ENCODE peak calls at places on chromosomes 6 and 20, in six cellular contexts. B is M059J; D is GM04503; P is stimulated activated CD8-positive, alpha-beta memory T cell treated with anti-CD3 and anti-CD28 coated beads, Interleukin-12 subunit alpha, Interleukin-12 subunit beta, amount 100 ng/mL, for 4 hours; Y is AG20443; F is germinal center. T is an unnamed sample.
A peak's percentile ranks its signal among the peaks of the same experiment; 100 is the strongest.

GRCh38 chr6:53922571-53922981 is 127.8 kb downstream of the LRRC1 start:
- DNase-seq in B (no peak), D (no peak), P (no peak), Y (no peak), F (no peak), T (no peak)

GRCh38 chr6:108570518-108570917 is 9.8 kb downstream of the FOXO3 start:
- DNase-seq in B (no peak), D (no peak), P (no peak), Y (no peak), F (no peak), T (no peak)

GRCh38 chr20:55094353-55094861 is 619.0 kb downstream of the DOK5 start:
- DNase-seq in B (no peak), D (no peak), P (no peak), Y (no peak), F (no peak), T (no peak)

GRCh38 chr6:130365166-130366010 is 429 bp upstream of the TMEM200A start:
- DNase-seq in B (peak; percentile 63), D (no peak), P (no peak), Y (peak; percentile 92), F (peak; percentile 59), T (peak; percentile 29)

GRCh38 chr20:15867899-15868298 is 705.3 kb downstream of the KIF16B start:
- DNase-seq in B (peak; percentile 17), D (no peak), P (no peak), Y (no peak), F (no peak), T (no peak)

GRCh38 chr6:169291639-169292339 is 38.1 kb upstream of the THBS2 start:
- DNase-seq in B (peak; percentile 62), D (no peak), P (no peak), Y (no peak), F (no peak), T (no peak)

GRCh38 chr6:45625191-45625664 is 247.5 kb upstream of the SUPT3H start:
- DNase-seq in B (peak; percentile 90), D (no peak), P (no peak), Y (peak; percentile 32), F (no peak), T (no peak)

GRCh38 chr6:17091122-17091521 is 10.7 kb upstream of the STMND1 start:
- DNase-seq in B (peak; percentile 29), D (no peak), P (no peak), Y (peak; percentile 32), F (no peak), T (no peak)

GRCh38 chr20:64223526-64224067 is 32.0 kb upstream of the PCMTD2 start:
- DNase-seq in B (no peak), D (no peak), P (no peak), Y (no peak), F (no peak), T (no peak)

GRCh38 chr20:63850689-63851547 is 10.4 kb upstream of the ABHD16B start:
- DNase-seq in B (no peak), D (no peak), P (no peak), Y (no peak), F (no peak), T (no peak)

GRCh38 chr6:149761438-149761837 is 11.9 kb downstream of the PCMT1 start:
- DNase-seq in B (no peak), D (no peak), P (no peak), Y (no peak), F (no peak), T (no peak)

GRCh38 chr6:131685266-131685780 is 15.9 kb downstream of the OR2A4 start:
- DNase-seq in B (no peak), D (no peak), P (no peak), Y (no peak), F (no peak), T (no peak)

GRCh38 chr6:106084973-106085686 is 1.0 kb upstream of the PRDM1 start:
- DNase-seq in B (peak; percentile 73), D (no peak), P (no peak), Y (no peak), F (no peak), T (no peak)

GRCh38 chr6:33837971-33838665 is 34.3 kb upstream of the MLN start:
- DNase-seq in B (peak; percentile 54), D (peak; percentile 24), P (no peak), Y (peak; percentile 67), F (no peak), T (no peak)

GRCh38 chr20:42754713-42755112 is 435.0 kb downstream of the PTPRT start:
- DNase-seq in B (no peak), D (no peak), P (no peak), Y (no peak), F (no peak), T (no peak)

GRCh38 chr6:28537509-28538140 is 11.9 kb downstream of the GPX5 start:
- DNase-seq in B (peak; percentile 44), D (no peak), P (no peak), Y (no peak), F (no peak), T (no peak)

GRCh38 chr20:208937-209566 is 18.0 kb upstream of the DEFB129 start:
- DNase-seq in B (peak; percentile 76), D (peak; percentile 28), P (no peak), Y (peak; percentile 60), F (peak; percentile 8), T (peak; percentile 53)

GRCh38 chr6:150541587-150541986 is 58.1 kb upstream of the PLEKHG1 start:
- DNase-seq in B (no peak), D (no peak), P (no peak), Y (no peak), F (no peak), T (no peak)

GRCh38 chr6:167787896-167788530 is 38.7 kb upstream of the AFDN start:
- DNase-seq in B (peak; percentile 22), D (no peak), P (no peak), Y (no peak), F (no peak), T (no peak)

GRCh38 chr6:152305672-152306071 is 331.5 kb downstream of the SYNE1 start:
- DNase-seq in B (no peak), D (no peak), P (no peak), Y (no peak), F (no peak), T (no peak)